ENCODE peak calls at places on chromosomes 11 and 22, in seven cellular contexts. One of them, this sample, is unnamed.

GRCh38 chr11:17263803-17264202 is 12.7 kb upstream of the NUCB2 start:
- DNase-seq in GM13976: no peak
- DNase-seq in fibroblast of lung: peak
- DNase-seq in pancreas: no peak
- DNase-seq in stimulated activated CD8-positive, alpha-beta memory T cell treated with anti-CD3 and anti-CD28 coated beads, Interleukin-12 subunit alpha, Interleukin-12 subunit beta, amount 100 ng/mL, for 4 hours: no peak
- DNase-seq in NT2/D1: no peak
- DNase-seq in T-helper 2 cell: no peak
- DNase-seq in this sample: no peak

GRCh38 chr11:47917643-47918369 is 62.6 kb upstream of the PTPRJ start:
- DNase-seq in GM13976: no peak
- DNase-seq in fibroblast of lung: peak
- DNase-seq in pancreas: peak
- DNase-seq in stimulated activated CD8-positive, alpha-beta memory T cell treated with anti-CD3 and anti-CD28 coated beads, Interleukin-12 subunit alpha, Interleukin-12 subunit beta, amount 100 ng/mL, for 4 hours: no peak
- DNase-seq in NT2/D1: peak
- DNase-seq in T-helper 2 cell: no peak
- DNase-seq in this sample: no peak

GRCh38 chr11:16744128-16744725 is 5.8 kb downstream of the C11orf58 start:
- DNase-seq in GM13976: no peak
- DNase-seq in fibroblast of lung: no peak
- DNase-seq in pancreas: no peak
- DNase-seq in stimulated activated CD8-positive, alpha-beta memory T cell treated with anti-CD3 and anti-CD28 coated beads, Interleukin-12 subunit alpha, Interleukin-12 subunit beta, amount 100 ng/mL, for 4 hours: no peak
- DNase-seq in NT2/D1: no peak
- DNase-seq in T-helper 2 cell: no peak
- DNase-seq in this sample: no peak

GRCh38 chr11:15195454-15196200 is 80.9 kb downstream of the INSC start:
- DNase-seq in GM13976: no peak
- DNase-seq in fibroblast of lung: no peak
- DNase-seq in pancreas: peak
- DNase-seq in stimulated activated CD8-positive, alpha-beta memory T cell treated with anti-CD3 and anti-CD28 coated beads, Interleukin-12 subunit alpha, Interleukin-12 subunit beta, amount 100 ng/mL, for 4 hours: no peak
- DNase-seq in NT2/D1: no peak
- DNase-seq in T-helper 2 cell: no peak
- DNase-seq in this sample: no peak

GRCh38 chr11:24697722-24698121 is 200.9 kb downstream of the LUZP2 start:
- DNase-seq in GM13976: no peak
- DNase-seq in fibroblast of lung: peak
- DNase-seq in pancreas: no peak
- DNase-seq in stimulated activated CD8-positive, alpha-beta memory T cell treated with anti-CD3 and anti-CD28 coated beads, Interleukin-12 subunit alpha, Interleukin-12 subunit beta, amount 100 ng/mL, for 4 hours: no peak
- DNase-seq in NT2/D1: no peak
- DNase-seq in T-helper 2 cell: no peak
- DNase-seq in this sample: no peak

GRCh38 chr11:75778962-75779361 is 10.4 kb downstream of the DGAT2 start:
- DNase-seq in GM13976: no peak
- DNase-seq in fibroblast of lung: no peak
- DNase-seq in pancreas: no peak
- DNase-seq in stimulated activated CD8-positive, alpha-beta memory T cell treated with anti-CD3 and anti-CD28 coated beads, Interleukin-12 subunit alpha, Interleukin-12 subunit beta, amount 100 ng/mL, for 4 hours: no peak
- DNase-seq in NT2/D1: no peak
- DNase-seq in T-helper 2 cell: no peak
- DNase-seq in this sample: no peak

GRCh38 chr11:86395061-86395551 is 20.4 kb downstream of the CCDC81 start:
- DNase-seq in GM13976: no peak
- DNase-seq in fibroblast of lung: peak
- DNase-seq in pancreas: no peak
- DNase-seq in stimulated activated CD8-positive, alpha-beta memory T cell treated with anti-CD3 and anti-CD28 coated beads, Interleukin-12 subunit alpha, Interleukin-12 subunit beta, amount 100 ng/mL, for 4 hours: no peak
- DNase-seq in NT2/D1: no peak
- DNase-seq in T-helper 2 cell: no peak
- DNase-seq in this sample: no peak

GRCh38 chr11:95337972-95338429 is 107.0 kb upstream of the SESN3 start:
- DNase-seq in GM13976: no peak
- DNase-seq in fibroblast of lung: no peak
- DNase-seq in pancreas: no peak
- DNase-seq in stimulated activated CD8-positive, alpha-beta memory T cell treated with anti-CD3 and anti-CD28 coated beads, Interleukin-12 subunit alpha, Interleukin-12 subunit beta, amount 100 ng/mL, for 4 hours: no peak
- DNase-seq in NT2/D1: peak
- DNase-seq in T-helper 2 cell: no peak
- DNase-seq in this sample: no peak

GRCh38 chr22:20114506-20115475 is 1.1 kb upstream of the RANBP1 start:
- DNase-seq in GM13976: no peak
- DNase-seq in fibroblast of lung: no peak
- DNase-seq in pancreas: no peak
- DNase-seq in stimulated activated CD8-positive, alpha-beta memory T cell treated with anti-CD3 and anti-CD28 coated beads, Interleukin-12 subunit alpha, Interleukin-12 subunit beta, amount 100 ng/mL, for 4 hours: no peak
- DNase-seq in NT2/D1: no peak
- DNase-seq in T-helper 2 cell: no peak
- DNase-seq in this sample: no peak

GRCh38 chr11:17516551-17517150 is 27.6 kb downstream of the USH1C start:
- DNase-seq in GM13976: no peak
- DNase-seq in fibroblast of lung: no peak
- DNase-seq in pancreas: no peak
- DNase-seq in stimulated activated CD8-positive, alpha-beta memory T cell treated with anti-CD3 and anti-CD28 coated beads, Interleukin-12 subunit alpha, Interleukin-12 subunit beta, amount 100 ng/mL, for 4 hours: no peak
- DNase-seq in NT2/D1: no peak
- DNase-seq in T-helper 2 cell: no peak
- DNase-seq in this sample: no peak

GRCh38 chr22:34800265-34800664 is 265.7 kb upstream of the ISX start:
- DNase-seq in GM13976: no peak
- DNase-seq in fibroblast of lung: no peak
- DNase-seq in pancreas: peak
- DNase-seq in stimulated activated CD8-positive, alpha-beta memory T cell treated with anti-CD3 and anti-CD28 coated beads, Interleukin-12 subunit alpha, Interleukin-12 subunit beta, amount 100 ng/mL, for 4 hours: no peak
- DNase-seq in NT2/D1: no peak
- DNase-seq in T-helper 2 cell: no peak
- DNase-seq in this sample: no peak

GRCh38 chr11:65581928-65582327 is 6.1 kb downstream of the EHBP1L1 start:
- DNase-seq in GM13976: no peak
- DNase-seq in fibroblast of lung: no peak
- DNase-seq in pancreas: no peak
- DNase-seq in stimulated activated CD8-positive, alpha-beta memory T cell treated with anti-CD3 and anti-CD28 coated beads, Interleukin-12 subunit alpha, Interleukin-12 subunit beta, amount 100 ng/mL, for 4 hours: no peak
- DNase-seq in NT2/D1: no peak
- DNase-seq in T-helper 2 cell: no peak
- DNase-seq in this sample: no peak

GRCh38 chr22:48376428-48376827 is 1451.2 kb downstream of the BRD1 start:
- DNase-seq in GM13976: no peak
- DNase-seq in fibroblast of lung: no peak
- DNase-seq in pancreas: no peak
- DNase-seq in stimulated activated CD8-positive, alpha-beta memory T cell treated with anti-CD3 and anti-CD28 coated beads, Interleukin-12 subunit alpha, Interleukin-12 subunit beta, amount 100 ng/mL, for 4 hours: no peak
- DNase-seq in NT2/D1: no peak
- DNase-seq in T-helper 2 cell: no peak
- DNase-seq in this sample: no peak

GRCh38 chr11:119531091-119531490 is 108.1 kb upstream of the THY1 start:
- DNase-seq in GM13976: no peak
- DNase-seq in fibroblast of lung: no peak
- DNase-seq in pancreas: no peak
- DNase-seq in stimulated activated CD8-positive, alpha-beta memory T cell treated with anti-CD3 and anti-CD28 coated beads, Interleukin-12 subunit alpha, Interleukin-12 subunit beta, amount 100 ng/mL, for 4 hours: no peak
- DNase-seq in NT2/D1: no peak
- DNase-seq in T-helper 2 cell: no peak
- DNase-seq in this sample: no peak

GRCh38 chr22:41857160-41857859 is 24.4 kb downstream of the SREBF2 start:
- DNase-seq in GM13976: peak
- DNase-seq in fibroblast of lung: peak
- DNase-seq in pancreas: no peak
- DNase-seq in stimulated activated CD8-positive, alpha-beta memory T cell treated with anti-CD3 and anti-CD28 coated beads, Interleukin-12 subunit alpha, Interleukin-12 subunit beta, amount 100 ng/mL, for 4 hours: peak
- DNase-seq in NT2/D1: peak
- DNase-seq in T-helper 2 cell: peak
- DNase-seq in this sample: peak

GRCh38 chr11:58507355-58507754 is 550 bp downstream of the OR5B21 start:
- DNase-seq in GM13976: no peak
- DNase-seq in fibroblast of lung: no peak
- DNase-seq in pancreas: no peak
- DNase-seq in stimulated activated CD8-positive, alpha-beta memory T cell treated with anti-CD3 and anti-CD28 coated beads, Interleukin-12 subunit alpha, Interleukin-12 subunit beta, amount 100 ng/mL, for 4 hours: no peak
- DNase-seq in NT2/D1: no peak
- DNase-seq in T-helper 2 cell: no peak
- DNase-seq in this sample: no peak